ENCODE peak calls at places on chromosomes 16 and 17, in seven cellular contexts. S, M, U, Y, V, X and K are unnamed samples. For H3K4me1, the result is how much of the 10 kb centered on the place peaks cover.

GRCh38 chr17:1764274-1764673 is 2.4 kb downstream of the SERPINF1 start:
- DNase-seq in Y (peak), M (no peak), X (peak), S (no peak), U (peak), V (peak), K (peak)

GRCh38 chr17:42329025-42329976 is 41.0 kb downstream of the STAT5A start:
- DNase-seq in Y (no peak), M (peak), S (no peak), V (peak), U (no peak), X (peak), K (peak)

GRCh38 chr17:16428098-16428882 is 12.9 kb downstream of the TRPV2 start:
- DNase-seq in Y (no peak), S (peak), U (peak), X (peak), V (peak), M (peak), K (peak)

GRCh38 chr17:60422162-60422665 is at the start of gene CHCT1:
- DNase-seq in X (no peak), M (peak), Y (no peak), V (no peak), U (no peak), S (no peak), K (no peak)

GRCh38 chr16:49021136-49021535 is 260.5 kb downstream of the CBLN1 start:
- DNase-seq in U (no peak), S (no peak), V (peak), Y (peak), X (peak), M (peak), K (no peak)

GRCh38 chr16:84684592-84684965 is 15.2 kb upstream of the USP10 start:
- DNase-seq in U (no peak), S (no peak), X (no peak), V (no peak), M (no peak), Y (no peak), K (no peak)

GRCh38 chr17:67021196-67021595 is 23.2 kb upstream of the CACNG1 start:
- DNase-seq in Y (no peak), S (no peak), V (no peak), U (no peak), M (no peak), X (no peak), K (no peak)

GRCh38 chr17:72560303-72561247 is 439.8 kb downstream of the SOX9 start:
- DNase-seq in Y (no peak), S (peak), M (peak), U (no peak), X (peak), V (peak), K (peak)

GRCh38 chr17:751269-752001 is 629 bp downstream of the GEMIN4 start:
- DNase-seq in Y (no peak), M (peak), U (peak), S (no peak), X (peak), V (peak), K (peak)

GRCh38 chr16:12590963-12591362 is 212.7 kb downstream of the CPPED1 start:
- DNase-seq in M (no peak), V (no peak), X (no peak), S (no peak), Y (no peak), U (no peak), K (no peak)

GRCh38 chr17:15263206-15263579 is 1.9 kb downstream of the PMP22 start:
- DNase-seq in Y (peak), X (peak), S (no peak), V (peak), M (peak), U (peak), K (no peak)

GRCh38 chr16:87295259-87295658 is 21.9 kb downstream of the C16orf95 start:
- DNase-seq in V (no peak), M (peak), X (peak), S (peak), Y (no peak), U (no peak), K (peak)

GRCh38 chr17:10792156-10792555 is 11.7 kb downstream of the TMEM238L start:
- DNase-seq in U (no peak), S (no peak), M (no peak), Y (no peak), V (no peak), X (no peak), K (peak)

GRCh38 chr16:78228704-78229103 is 129.2 kb downstream of the WWOX start:
- DNase-seq in V (no peak), X (no peak), M (no peak), S (no peak), U (no peak), Y (peak), K (no peak)

GRCh38 chr17:45170976-45171337 is 9.3 kb downstream of the HEXIM2 start:
- DNase-seq in S (no peak), X (peak), M (no peak), V (peak), Y (peak), U (peak), K (no peak)

GRCh38 chr16:14957576-14958322 is 17.1 kb upstream of the PDXDC1 start:
- DNase-seq in M (no peak), Y (no peak), X (no peak), S (no peak), U (no peak), V (no peak), K (no peak)

GRCh38 chr16:30054959-30055553 is 10.5 kb upstream of the ALDOA start:
- DNase-seq in S (peak), V (no peak), Y (no peak), M (peak), X (no peak), U (no peak), K (peak)

GRCh38 chr17:41705271-41705991 is 6.7 kb upstream of the GAST start:
- DNase-seq in X (peak), M (peak), V (peak), U (no peak), Y (no peak), S (peak), K (no peak)

GRCh38 chr17:263271-263670 is 81.8 kb upstream of the DOC2B start:
- DNase-seq in M (no peak), U (no peak), S (no peak), V (no peak), Y (no peak), X (no peak), K (no peak)

GRCh38 chr17:27849474-27850185 is 43.5 kb downstream of the LYRM9 start:
- DNase-seq in S (no peak), U (no peak), V (no peak), M (peak), X (no peak), Y (no peak), K (no peak)

GRCh38 chr17:36791150-36791653 is 146.1 kb upstream of the LHX1 start:
- DNase-seq in S (no peak), V (no peak), U (no peak), M (no peak), Y (no peak), X (no peak), K (no peak)

GRCh38 chr17:2961446-2961845 is 102.0 kb downstream of the OR1D5 start:
- DNase-seq in U (no peak), V (no peak), S (no peak), X (no peak), Y (no peak), M (no peak), K (no peak)

GRCh38 chr16:68737730-68738590 is 868 bp downstream of the CDH1 start:
- DNase-seq in X (no peak), S (no peak), U (no peak), M (peak), V (no peak), Y (no peak), K (peak)
- H3K27ac ChIP-seq in X (no peak), S (peak), U (no peak), M (peak), V (no peak), Y (no peak), K (peak)

DNA sequence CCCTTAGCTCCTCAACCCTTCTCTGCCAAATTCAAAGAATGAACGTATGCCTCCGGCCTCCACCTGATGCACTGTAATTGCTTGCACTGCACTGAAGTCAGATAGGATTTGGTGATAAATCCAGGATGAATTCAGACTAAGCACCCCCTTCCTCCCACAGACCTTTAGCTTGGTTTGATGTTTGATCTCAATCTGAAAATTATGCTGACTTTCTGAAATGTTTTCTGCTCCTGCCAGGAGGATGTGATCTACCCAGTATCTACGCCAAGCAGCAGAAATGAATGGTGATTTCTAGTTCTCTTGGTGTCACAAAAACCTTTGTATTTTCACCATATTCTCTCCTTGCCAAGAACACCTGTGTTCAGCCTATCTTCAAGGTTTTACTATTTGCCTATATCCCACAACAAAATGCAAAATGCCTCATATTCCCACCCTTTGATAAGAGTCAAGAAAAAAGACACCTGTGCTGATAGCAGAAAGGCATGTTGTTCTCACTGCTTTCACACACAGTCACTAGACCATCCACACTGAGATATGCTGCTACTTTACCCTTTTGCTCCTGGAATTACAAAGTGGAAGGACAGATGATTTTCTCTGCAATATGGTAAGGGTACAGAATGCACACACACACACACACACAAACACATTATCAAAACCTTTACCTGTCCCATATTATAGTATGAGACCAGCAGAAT is 14.7 kb downstream of the RFFL start:
- DNase-seq in M (no peak), X (no peak), U (no peak), S (no peak), V (no peak), Y (no peak), K (no peak)
- H3K4me1 ChIP-seq in M (under half), X (under half), U (under half), S (half or more), V (under half), Y (under half), K (under half)

GRCh38 chr16:3168706-3169105 is 19.3 kb upstream of the OR1F1 start:
- DNase-seq in Y (no peak), X (no peak), S (no peak), V (no peak), M (no peak), U (no peak), K (no peak)

GRCh38 chr16:3164121-3164991 is 23.6 kb upstream of the OR1F1 start:
- DNase-seq in V (no peak), M (no peak), S (no peak), U (no peak), X (no peak), Y (no peak), K (no peak)

GRCh38 chr16:3166505-3166886 is 21.5 kb upstream of the OR1F1 start:
- DNase-seq in X (no peak), V (no peak), U (no peak), Y (no peak), M (no peak), S (no peak), K (no peak)

GRCh38 chr16:3161235-3162018 is 26.6 kb upstream of the OR1F1 start:
- DNase-seq in M (no peak), X (no peak), Y (no peak), V (no peak), U (no peak), S (no peak), K (peak)

GRCh38 chr16:3165111-3165822 is 22.7 kb upstream of the OR1F1 start:
- DNase-seq in V (no peak), U (no peak), X (no peak), Y (no peak), M (no peak), S (no peak), K (no peak)
- H3K4me3 ChIP-seq in V (no peak), U (peak), X (no peak), Y (peak), M (no peak), S (peak), K (no peak)

DNA sequence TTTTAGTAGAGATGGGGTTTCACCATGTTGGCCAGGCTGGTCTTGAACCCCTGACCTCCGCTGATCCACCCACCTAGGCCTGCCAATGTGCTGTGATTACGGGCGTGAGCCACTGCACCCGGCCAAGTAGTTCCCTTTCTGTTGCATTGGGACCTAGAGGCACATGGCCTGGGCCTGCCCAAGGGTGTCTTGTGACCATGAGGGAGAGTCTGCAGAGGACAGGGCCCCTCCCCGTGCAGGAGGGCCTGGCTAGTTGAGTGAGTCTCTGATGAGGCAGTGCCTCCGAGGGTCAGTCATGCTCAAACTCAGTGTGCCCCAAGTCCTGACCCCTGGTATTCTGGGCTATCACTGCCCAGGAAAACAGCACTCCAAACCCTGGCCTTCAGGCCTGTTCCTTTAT is 62.5 kb downstream of the TMEM235 start:
- DNase-seq in V (no peak), X (no peak), M (no peak), S (no peak), Y (no peak), U (no peak), K (no peak)
- H3K27ac ChIP-seq in V (no peak), X (no peak), M (no peak), S (no peak), Y (no peak), U (no peak), K (no peak)

GRCh38 chr16:1430759-1431496 is at the start of gene PERCC1:
- DNase-seq in S (peak), V (no peak), X (no peak), Y (no peak), M (no peak), U (no peak), K (peak)
- H3K4me1 ChIP-seq in S (half or more), V (under half), X (under half), Y (under half), M (under half), U (under half), K (under half)

DNA sequence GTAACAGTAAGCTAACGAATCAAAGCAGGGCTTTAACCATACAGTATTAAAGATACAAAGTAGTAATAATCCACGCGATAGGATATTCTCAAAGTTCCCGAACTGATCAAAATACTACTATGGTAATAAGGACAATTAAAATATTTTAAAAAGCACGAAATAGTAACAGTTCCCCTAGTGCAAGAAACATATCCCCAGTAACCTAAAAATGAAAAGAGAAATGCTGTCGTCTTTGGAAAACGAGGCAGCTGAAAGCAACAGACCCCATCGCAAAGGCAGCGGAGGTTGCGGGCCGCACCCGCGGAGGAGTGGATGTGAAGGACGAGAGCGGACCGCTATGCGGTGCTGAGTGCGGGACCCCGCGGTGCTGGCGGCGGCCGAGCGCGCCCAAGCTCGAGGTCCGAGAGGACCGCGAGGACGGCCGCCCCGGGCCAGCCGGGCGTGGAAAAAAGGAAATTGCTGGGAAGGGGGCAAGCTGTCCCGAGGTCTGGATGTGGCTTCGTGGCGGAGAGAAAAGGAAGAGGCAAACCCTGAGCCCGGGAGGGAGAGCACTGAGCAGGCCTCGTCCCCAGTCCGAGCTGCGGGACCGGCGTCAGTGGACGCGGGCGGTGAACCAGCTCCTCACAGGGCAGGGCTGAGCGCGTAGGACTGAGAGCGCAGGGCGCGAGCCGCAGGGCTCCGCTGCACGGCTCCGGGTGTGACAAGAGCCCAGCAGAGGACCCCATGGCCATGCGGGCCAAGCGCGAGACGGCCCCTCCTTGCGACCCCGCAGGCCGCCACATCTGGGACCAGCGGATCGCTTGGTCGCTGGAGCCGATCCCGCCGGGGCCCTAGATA is 2.1 kb downstream of the TBX4 start:
- DNase-seq in S (no peak), X (peak), V (no peak), M (peak), Y (no peak), U (no peak), K (no peak)
- H3K4me3 ChIP-seq in S (no peak), X (peak), V (no peak), M (peak), Y (no peak), U (peak), K (no peak)